ENCODE peak calls at places on chromosomes 1 and 21, in ten cellular contexts. M, N, S, Z, W, K, G, R, U and A are unnamed samples.

GRCh38 chr21:42486120-42486519 is 9.9 kb downstream of the RSPH1 start:
- DNase-seq in M (no peak), N (no peak), S (no peak), Z (no peak), W (no peak), K (no peak), G (no peak), R (no peak), U (no peak), A (no peak)

GRCh38 chr1:1833916-1834325 is 55.7 kb upstream of the NADK start:
- DNase-seq in M (no peak), N (no peak), S (no peak), Z (no peak), W (no peak), K (peak), G (no peak), R (no peak), U (no peak), A (no peak)

GRCh38 chr1:178134061-178134460 is 40.2 kb downstream of the RASAL2 start:
- DNase-seq in M (no peak), N (no peak), S (peak), Z (no peak), W (no peak), K (no peak), G (no peak), R (no peak), U (no peak), A (no peak)

GRCh38 chr1:37958690-37959089 is 11.8 kb upstream of the INPP5B start:
- DNase-seq in M (no peak), N (peak), S (peak), Z (no peak), W (no peak), K (no peak), G (no peak), R (no peak), U (no peak), A (no peak)

GRCh38 chr1:26959722-26960624 is at the start of gene KDF1:
- DNase-seq in M (peak), N (no peak), S (no peak), Z (peak), W (peak), K (no peak), G (no peak), R (peak), U (peak), A (peak)

GRCh38 chr1:48019714-48020315 is 22.6 kb upstream of the TRABD2B start:
- DNase-seq in M (no peak), N (no peak), S (no peak), Z (no peak), W (no peak), K (no peak), G (peak), R (peak), U (no peak), A (no peak)

GRCh38 chr1:204180133-204180532 is 14.0 kb upstream of the REN start:
- DNase-seq in M (no peak), N (no peak), S (no peak), Z (no peak), W (no peak), K (no peak), G (no peak), R (no peak), U (no peak), A (no peak)

GRCh38 chr21:44601596-44602473 is 1.4 kb downstream of the KRTAP10-7 start:
- DNase-seq in M (no peak), N (no peak), S (no peak), Z (no peak), W (no peak), K (no peak), G (no peak), R (no peak), U (no peak), A (no peak)

GRCh38 chr1:39995973-39996393 is 41.0 kb downstream of the MFSD2A start:
- DNase-seq in M (no peak), N (no peak), S (no peak), Z (no peak), W (no peak), K (peak), G (no peak), R (no peak), U (no peak), A (no peak)

GRCh38 chr21:44880762-44881585 is 7.5 kb upstream of the PTTG1IP start:
- DNase-seq in M (no peak), N (peak), S (peak), Z (no peak), W (no peak), K (peak), G (peak), R (no peak), U (no peak), A (no peak)

GRCh38 chr1:68551459-68551858 is 54.6 kb upstream of the DEPDC1 start:
- DNase-seq in M (no peak), N (no peak), S (peak), Z (no peak), W (no peak), K (no peak), G (no peak), R (no peak), U (no peak), A (no peak)

GRCh38 chr1:238558156-238558555 is 667.4 kb upstream of the ZP4 start:
- DNase-seq in M (no peak), N (peak), S (peak), Z (no peak), W (no peak), K (no peak), G (no peak), R (no peak), U (no peak), A (no peak)

GRCh38 chr21:22346576-22346975 is 1348.4 kb downstream of the NCAM2 start:
- DNase-seq in M (no peak), N (no peak), S (no peak), Z (no peak), W (no peak), K (no peak), G (no peak), R (no peak), U (no peak), A (no peak)

GRCh38 chr21:16186742-16187141 is 457.0 kb downstream of the USP25 start:
- DNase-seq in M (no peak), N (no peak), S (peak), Z (no peak), W (no peak), K (no peak), G (no peak), R (no peak), U (no peak), A (no peak)

GRCh38 chr1:66317156-66317543 is 216.8 kb upstream of the SGIP1 start:
- DNase-seq in M (no peak), N (no peak), S (no peak), Z (no peak), W (no peak), K (no peak), G (no peak), R (no peak), U (no peak), A (no peak)

GRCh38 chr1:2126331-2127180 is 68.0 kb downstream of the FAAP20 start:
- DNase-seq in M (no peak), N (no peak), S (no peak), Z (no peak), W (no peak), K (no peak), G (peak), R (no peak), U (no peak), A (no peak)

GRCh38 chr1:96361961-96362360 is 359.6 kb upstream of the PTBP2 start:
- DNase-seq in M (no peak), N (no peak), S (peak), Z (no peak), W (no peak), K (no peak), G (no peak), R (no peak), U (no peak), A (no peak)

GRCh38 chr1:31042656-31043055 is 22.9 kb downstream of the PUM1 start:
- DNase-seq in M (no peak), N (no peak), S (no peak), Z (no peak), W (no peak), K (no peak), G (no peak), R (no peak), U (no peak), A (no peak)

GRCh38 chr21:35149698-35150097 is 100.6 kb upstream of the RUNX1 start:
- DNase-seq in M (no peak), N (no peak), S (peak), Z (no peak), W (no peak), K (no peak), G (no peak), R (no peak), U (no peak), A (no peak)

GRCh38 chr1:6093611-6094010 is 47.9 kb downstream of the KCNAB2 start:
- DNase-seq in M (no peak), N (no peak), S (no peak), Z (no peak), W (no peak), K (no peak), G (peak), R (no peak), U (no peak), A (no peak)

GRCh38 chr21:36882776-36883175 is 83.7 kb downstream of the HLCS start:
- DNase-seq in M (no peak), N (no peak), S (no peak), Z (no peak), W (no peak), K (no peak), G (no peak), R (no peak), U (no peak), A (no peak)

GRCh38 chr1:39926343-39926769 is 24.6 kb upstream of the MYCL start:
- DNase-seq in M (peak), N (no peak), S (peak), Z (no peak), W (no peak), K (no peak), G (no peak), R (no peak), U (peak), A (no peak)

GRCh38 chr1:180230791-180231505 is 884 bp downstream of the LHX4 start:
- DNase-seq in M (no peak), N (no peak), S (peak), Z (peak), W (no peak), K (peak), G (no peak), R (no peak), U (no peak), A (peak)

GRCh38 chr1:212162635-212163034 is 122.6 kb upstream of the PPP2R5A start:
- DNase-seq in M (no peak), N (peak), S (peak), Z (no peak), W (no peak), K (peak), G (peak), R (no peak), U (peak), A (peak)

GRCh38 chr1:76012341-76013208 is 62.0 kb upstream of the ST6GALNAC3 start:
- DNase-seq in M (no peak), N (no peak), S (no peak), Z (no peak), W (no peak), K (no peak), G (no peak), R (no peak), U (no peak), A (no peak)

GRCh38 chr1:15636436-15636835 is 19.2 kb downstream of the DDI2 start:
- DNase-seq in M (no peak), N (no peak), S (no peak), Z (no peak), W (no peak), K (no peak), G (no peak), R (no peak), U (no peak), A (no peak)

GRCh38 chr1:226736001-226736907 is 2.8 kb downstream of the ITPKB start:
- DNase-seq in M (peak), N (no peak), S (no peak), Z (no peak), W (no peak), K (no peak), G (peak), R (no peak), U (no peak), A (no peak)

GRCh38 chr1:100543640-100544039 is 5.7 kb downstream of the GPR88 start:
- DNase-seq in M (no peak), N (no peak), S (peak), Z (no peak), W (no peak), K (peak), G (no peak), R (no peak), U (no peak), A (no peak)

GRCh38 chr1:76408303-76408702 is 333.8 kb downstream of the ST6GALNAC3 start:
- DNase-seq in M (no peak), N (no peak), S (no peak), Z (no peak), W (no peak), K (no peak), G (no peak), R (no peak), U (no peak), A (no peak)

GRCh38 chr1:15869413-15869812 is 21.9 kb downstream of the SPEN start:
- DNase-seq in M (no peak), N (no peak), S (no peak), Z (no peak), W (no peak), K (no peak), G (no peak), R (no peak), U (no peak), A (no peak)

GRCh38 chr1:9294440-9294773 is 1.7 kb downstream of the SPSB1 start:
- DNase-seq in M (no peak), N (peak), S (peak), Z (peak), W (no peak), K (no peak), G (no peak), R (no peak), U (no peak), A (no peak)

GRCh38 chr1:181676269-181676668 is 193.0 kb downstream of the CACNA1E start:
- DNase-seq in M (no peak), N (peak), S (peak), Z (peak), W (no peak), K (peak), G (no peak), R (no peak), U (peak), A (peak)

GRCh38 chr21:17727361-17727760 is 91.8 kb downstream of the C21orf91 start:
- DNase-seq in M (no peak), N (no peak), S (no peak), Z (no peak), W (no peak), K (no peak), G (no peak), R (no peak), U (no peak), A (no peak)

GRCh38 chr1:55070765-55071164 is 31.4 kb downstream of the PCSK9 start:
- DNase-seq in M (no peak), N (no peak), S (no peak), Z (no peak), W (no peak), K (no peak), G (no peak), R (no peak), U (peak), A (no peak)

GRCh38 chr1:114745351-114745750 is 12.4 kb downstream of the CSDE1 start:
- DNase-seq in M (no peak), N (no peak), S (peak), Z (no peak), W (no peak), K (no peak), G (no peak), R (no peak), U (no peak), A (no peak)

GRCh38 chr1:173224280-173224886 is 17.3 kb upstream of the TNFSF4 start:
- DNase-seq in M (no peak), N (no peak), S (no peak), Z (no peak), W (no peak), K (no peak), G (no peak), R (no peak), U (no peak), A (no peak)

GRCh38 chr1:86169625-86170024 is 13.1 kb upstream of the COL24A1 start:
- DNase-seq in M (no peak), N (no peak), S (peak), Z (no peak), W (no peak), K (no peak), G (no peak), R (no peak), U (no peak), A (peak)

GRCh38 chr1:81760487-81761097 is 40.1 kb upstream of the ADGRL2 start:
- DNase-seq in M (no peak), N (peak), S (peak), Z (peak), W (no peak), K (peak), G (no peak), R (no peak), U (peak), A (peak)

GRCh38 chr1:231866392-231867331 is 240.1 kb downstream of the DISC1 start:
- DNase-seq in M (no peak), N (no peak), S (peak), Z (peak), W (no peak), K (peak), G (peak), R (peak), U (peak), A (peak)